ENCODE peak calls at places on chromosomes 5 and 9, in six cellular contexts. J, A, B, W, Z and P are unnamed samples.

GRCh38 chr9:124878518-124878917 is 16.6 kb downstream of the ARPC5L start:
- DNase-seq in J (no peak), B (no peak), W (no peak), Z (no peak), A (no peak), P (no peak)

GRCh38 chr5:34656001-34656699 is at the start of gene RAI14:
- DNase-seq in A (peak; percentile 73), B (peak; percentile 64), W (no peak), J (peak; percentile 81), Z (peak; percentile 91), P (peak; percentile 81)

GRCh38 chr5:10599828-10600227 is 36.0 kb downstream of the ANKRD33B start:
- DNase-seq in B (no peak), W (no peak), J (no peak), A (no peak), Z (no peak), P (no peak)

GRCh38 chr9:115507148-115507547 is 389.2 kb upstream of the TNC start:
- DNase-seq in B (no peak), J (no peak), Z (no peak), W (no peak), A (no peak), P (no peak)

GRCh38 chr9:136849960-136850865 is 1.0 kb downstream of the PHPT1 start:
- DNase-seq in Z (no peak), A (no peak), J (no peak), W (no peak), B (no peak), P (no peak)

GRCh38 chr5:93378073-93378472 is 202.9 kb downstream of the NR2F1-AS1 start:
- DNase-seq in Z (no peak), A (no peak), J (no peak), B (no peak), W (no peak), P (no peak)

GRCh38 chr5:14665949-14666741 is 1.6 kb downstream of the OTULIN start:
- DNase-seq in J (peak; percentile 17), Z (peak; percentile 49), W (no peak), B (no peak), A (peak; percentile 38), P (no peak)

GRCh38 chr5:74418709-74419108 is 221.8 kb downstream of the ENC1 start:
- DNase-seq in Z (no peak), W (no peak), A (peak; percentile 50), J (no peak), B (no peak), P (no peak)

GRCh38 chr9:128836509-128837145 is 7.0 kb upstream of the SPOUT1 start:
- DNase-seq in W (no peak), A (no peak), J (no peak), Z (no peak), B (no peak), P (no peak)

GRCh38 chr5:11619339-11620028 is 284.8 kb downstream of the CTNND2 start:
- DNase-seq in B (no peak), A (no peak), J (peak; percentile 33), Z (no peak), W (no peak), P (no peak)

GRCh38 chr5:172147857-172148256 is 40.2 kb downstream of the STK10 start:
- DNase-seq in A (peak; percentile 56), W (no peak), Z (no peak), B (no peak), J (no peak), P (peak; percentile 30)

GRCh38 chr5:167814828-167815227 is 476.6 kb upstream of the WWC1 start:
- DNase-seq in J (no peak), Z (no peak), B (no peak), W (no peak), A (no peak), P (no peak)

GRCh38 chr5:151139015-151139414 is 18.6 kb downstream of the ANXA6 start:
- DNase-seq in Z (no peak), W (no peak), J (no peak), B (no peak), A (no peak), P (no peak)

GRCh38 chr5:17912794-17913193 is 278.5 kb downstream of the TAF11L14 start:
- DNase-seq in J (no peak), Z (no peak), B (no peak), A (no peak), W (no peak), P (no peak)

GRCh38 chr9:112703304-112703703 is 14.6 kb downstream of the INIP start:
- DNase-seq in Z (no peak), J (no peak), B (no peak), W (no peak), A (no peak), P (no peak)

GRCh38 chr9:111455638-111456037 is 28.5 kb downstream of the ECPAS start:
- DNase-seq in Z (no peak), J (no peak), W (no peak), A (no peak), B (no peak), P (no peak)

GRCh38 chr5:126471247-126471646 is 48.0 kb downstream of the GRAMD2B start:
- DNase-seq in A (no peak), W (no peak), Z (no peak), J (no peak), B (no peak), P (no peak)
- TF ChIP-seq EP300 in A (no peak), W (no peak), Z (no peak), J (no peak), B (no peak), P (no peak)

GRCh38 chr5:111111956-111112355 is 19.8 kb downstream of the WDR36 start:
- DNase-seq in B (no peak), J (no peak), A (no peak), Z (no peak), W (no peak), P (no peak)
- TF ChIP-seq EP300 in B (peak; percentile 33), J (no peak), A (no peak), Z (no peak), W (no peak), P (no peak)

GRCh38 chr5:95105638-95106037 is 179.3 kb downstream of the MCTP1 start:
- DNase-seq in J (no peak), W (no peak), A (no peak), Z (no peak), B (no peak), P (no peak)

GRCh38 chr5:95098012-95098411 is 186.9 kb downstream of the MCTP1 start:
- DNase-seq in Z (no peak), A (no peak), W (no peak), J (no peak), B (no peak), P (no peak)

GRCh38 chr5:95102687-95103086 is 182.2 kb downstream of the MCTP1 start:
- DNase-seq in Z (no peak), J (no peak), A (no peak), W (peak; percentile 39), B (no peak), P (no peak)

GRCh38 chr5:95107138-95107537 is 177.8 kb downstream of the MCTP1 start:
- DNase-seq in B (no peak), Z (no peak), J (no peak), W (no peak), A (no peak), P (no peak)

DNA sequence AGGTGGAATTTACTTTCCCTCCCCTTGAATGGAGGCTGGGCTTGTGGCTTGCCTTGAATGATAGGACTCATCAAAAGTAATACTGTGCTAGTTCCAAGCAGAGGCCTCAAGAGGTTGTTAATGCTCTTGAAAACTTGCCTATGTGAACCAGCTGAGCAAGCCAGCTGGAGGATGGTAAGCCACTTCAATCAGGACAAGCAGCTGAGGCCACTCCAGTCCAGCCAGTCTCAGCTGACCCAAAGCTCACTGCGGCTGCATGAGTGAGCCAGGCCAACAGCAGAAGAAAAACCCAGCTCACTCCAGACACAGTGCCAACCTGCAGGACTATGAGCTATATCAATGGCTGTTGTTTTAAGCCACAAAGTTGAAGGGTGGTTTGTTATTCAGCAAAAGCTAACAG is 182.8 kb downstream of the MCTP1 start:
- DNase-seq in B (no peak), J (no peak), A (no peak), W (no peak), Z (peak; percentile 80), P (no peak)
- TF ChIP-seq EP300 in B (no peak), J (no peak), A (no peak), W (no peak), Z (no peak), P (no peak)

DNA sequence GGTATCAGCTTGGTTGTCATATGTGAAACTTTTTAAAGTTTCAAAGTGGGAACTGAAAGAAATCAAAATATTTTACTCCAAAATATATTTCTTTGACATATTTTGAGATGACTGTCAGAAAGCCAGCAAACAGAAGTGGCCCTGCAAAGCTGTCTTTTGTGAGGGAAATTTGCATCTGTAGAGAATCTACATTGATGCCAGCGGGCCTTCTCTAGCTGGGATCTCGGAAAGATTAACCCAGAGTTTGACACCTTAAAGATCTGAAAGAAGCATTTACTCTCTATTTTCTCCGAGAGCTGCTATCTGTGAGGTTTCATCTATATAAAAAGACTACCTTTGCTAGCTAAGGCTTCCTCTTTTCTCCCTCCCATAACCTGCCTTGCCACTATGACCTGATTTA is 303.6 kb downstream of the FBXL17 start:
- DNase-seq in B (no peak), J (no peak), A (no peak), W (no peak), Z (no peak), P (no peak)
- TF ChIP-seq EP300 in B (no peak), J (no peak), A (no peak), W (no peak), Z (no peak), P (no peak)

DNA sequence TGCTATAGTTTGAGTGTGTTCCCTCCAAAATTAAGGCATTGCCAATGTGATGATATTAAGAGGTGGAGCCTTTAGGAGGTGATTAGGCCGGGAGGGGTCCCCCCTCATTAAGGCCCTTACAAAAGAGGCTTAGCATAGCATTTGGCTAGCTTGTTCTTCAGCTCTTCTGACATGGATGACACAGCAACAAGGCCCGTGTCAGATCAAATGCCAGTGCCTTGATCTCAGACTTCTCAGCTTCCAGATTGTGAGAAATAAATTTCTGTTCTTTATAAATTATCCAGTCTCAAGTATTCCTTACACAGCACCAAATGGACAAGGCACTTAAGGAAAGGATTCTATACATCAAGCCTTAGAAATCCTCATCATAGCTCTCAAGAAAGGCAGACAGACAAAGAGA is 31.8 kb downstream of the SLC38A9 start:
- DNase-seq in A (no peak), B (no peak), W (no peak), J (no peak), Z (no peak), P (no peak)
- TF ChIP-seq EP300 in A (no peak), B (no peak), W (no peak), J (no peak), Z (no peak), P (no peak)

DNA sequence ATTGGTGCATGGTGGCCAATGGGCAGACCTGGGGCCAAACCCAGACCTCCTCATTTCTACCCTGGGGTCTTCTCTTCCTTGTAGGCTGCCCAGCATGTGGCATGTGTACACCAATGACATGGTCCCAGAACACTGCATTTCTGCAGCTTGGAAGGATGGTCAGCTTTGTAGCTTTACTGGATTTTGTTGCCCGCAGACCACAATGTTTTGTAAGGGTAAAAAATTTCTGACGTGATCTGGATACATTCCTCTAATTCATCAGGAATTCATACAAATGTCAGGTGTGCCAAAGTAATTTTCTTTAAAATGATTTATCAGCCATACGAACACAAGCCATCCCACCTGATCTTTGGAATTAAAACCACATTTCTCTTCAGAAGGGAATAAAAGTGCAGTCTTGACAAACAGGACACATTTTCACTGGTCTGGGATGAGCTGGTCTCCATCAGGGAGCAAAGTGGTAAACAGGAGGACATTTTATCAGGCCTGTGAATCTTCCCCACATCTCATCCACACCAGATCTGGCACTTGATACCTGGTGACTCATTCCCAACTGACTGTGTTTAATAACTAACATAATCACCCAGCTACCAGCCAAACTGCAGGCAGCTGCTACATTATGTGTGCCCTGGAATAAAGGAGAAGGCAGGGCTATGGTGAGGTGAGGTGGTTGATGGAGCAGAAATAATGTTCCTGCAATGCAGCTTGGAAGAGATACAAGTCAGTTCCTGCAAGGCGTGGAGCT is 103.9 kb downstream of the SPOCK1 start:
- DNase-seq in B (no peak), A (no peak), Z (no peak), W (no peak), J (no peak), P (no peak)
- TF ChIP-seq EP300 in B (no peak), A (peak; percentile 16), Z (no peak), W (no peak), J (no peak), P (no peak)